ENCODE peak calls at places on chromosomes 2 and 18, in eight cellular contexts. X, K, H, L, T, G, I and F are unnamed samples.

GRCh38 chr18:76450912-76451421 is 44.1 kb downstream of the ZNF516 start:
- DNase-seq in X (peak), K (no peak), H (peak), L (peak), T (no peak), G (no peak), I (peak), F (no peak)

GRCh38 chr2:133878326-133878725 is 310.1 kb upstream of the NCKAP5 start:
- DNase-seq in X (no peak), K (no peak), H (no peak), L (no peak), T (no peak), G (no peak), I (no peak), F (no peak)

GRCh38 chr2:174681099-174681982 is 82.9 kb downstream of the CHRNA1 start:
- DNase-seq in X (no peak), K (no peak), H (no peak), L (peak), T (peak), G (peak), I (no peak), F (no peak)

GRCh38 chr2:56266761-56267411 is 83.1 kb downstream of the CCDC85A start:
- DNase-seq in X (no peak), K (no peak), H (no peak), L (no peak), T (no peak), G (no peak), I (no peak), F (no peak)

GRCh38 chr2:69163109-69163508 is 150.1 kb downstream of the ANTXR1 start:
- DNase-seq in X (peak), K (peak), H (no peak), L (peak), T (no peak), G (no peak), I (no peak), F (peak)

GRCh38 chr18:59249186-59249774 is 24.0 kb downstream of the RAX start:
- DNase-seq in X (peak), K (peak), H (no peak), L (peak), T (peak), G (no peak), I (peak), F (no peak)

GRCh38 chr2:69975853-69976462 is 14.5 kb upstream of the ASPRV1 start:
- DNase-seq in X (no peak), K (no peak), H (peak), L (no peak), T (no peak), G (peak), I (no peak), F (no peak)

GRCh38 chr2:18752022-18752493 is 162.7 kb upstream of the NT5C1B start:
- DNase-seq in X (no peak), K (peak), H (no peak), L (peak), T (no peak), G (no peak), I (no peak), F (no peak)

GRCh38 chr2:79040967-79041582 is 15.6 kb downstream of the REG3G start:
- DNase-seq in X (peak), K (no peak), H (no peak), L (no peak), T (peak), G (no peak), I (no peak), F (peak)

GRCh38 chr2:144583741-144584453 is 64.0 kb upstream of the ZEB2 start:
- DNase-seq in X (no peak), K (no peak), H (no peak), L (peak), T (no peak), G (no peak), I (no peak), F (no peak)

GRCh38 chr2:222208010-222208690 is 90.6 kb downstream of the PAX3 start:
- DNase-seq in X (no peak), K (no peak), H (no peak), L (no peak), T (no peak), G (no peak), I (no peak), F (no peak)

GRCh38 chr2:105494683-105495425 is 96.0 kb upstream of the FHL2 start:
- DNase-seq in X (no peak), K (no peak), H (no peak), L (peak), T (no peak), G (no peak), I (no peak), F (no peak)

GRCh38 chr2:162074937-162075688 is 1.1 kb upstream of the DPP4 start:
- DNase-seq in X (no peak), K (no peak), H (no peak), L (no peak), T (peak), G (no peak), I (no peak), F (no peak)

GRCh38 chr2:3493610-3493997 is 25.7 kb downstream of the ADI1 start:
- DNase-seq in X (peak), K (no peak), H (no peak), L (peak), T (no peak), G (peak), I (no peak), F (no peak)

GRCh38 chr18:2589345-2590060 is 18.1 kb downstream of the NDC80 start:
- DNase-seq in X (no peak), K (no peak), H (no peak), L (peak), T (no peak), G (no peak), I (no peak), F (no peak)

GRCh38 chr2:180999274-180999964 is 19.0 kb downstream of the UBE2E3 start:
- DNase-seq in X (no peak), K (no peak), H (no peak), L (peak), T (no peak), G (no peak), I (no peak), F (no peak)

GRCh38 chr2:148007219-148007900 is 13.2 kb downstream of the ORC4 start:
- DNase-seq in X (no peak), K (no peak), H (no peak), L (no peak), T (no peak), G (no peak), I (no peak), F (no peak)

GRCh38 chr2:12173271-12173942 is 427.0 kb downstream of the LPIN1 start:
- DNase-seq in X (no peak), K (no peak), H (no peak), L (peak), T (no peak), G (no peak), I (no peak), F (no peak)

GRCh38 chr2:124804014-124804940 is 779.2 kb downstream of the CNTNAP5 start:
- DNase-seq in X (no peak), K (no peak), H (no peak), L (peak), T (peak), G (no peak), I (no peak), F (peak)

GRCh38 chr2:219418155-219418569 is at the start of gene DES:
- DNase-seq in X (no peak), K (no peak), H (no peak), L (no peak), T (no peak), G (peak), I (no peak), F (no peak)

GRCh38 chr2:64327510-64328414 is 126.2 kb upstream of the LGALSL start:
- DNase-seq in X (peak), K (no peak), H (peak), L (no peak), T (peak), G (no peak), I (peak), F (peak)

GRCh38 chr2:41934323-41935003 is 113.4 kb upstream of the PKDCC start:
- DNase-seq in X (no peak), K (no peak), H (no peak), L (peak), T (no peak), G (no peak), I (no peak), F (no peak)

GRCh38 chr18:35463050-35463449 is 34.7 kb downstream of the INO80C start:
- DNase-seq in X (no peak), K (no peak), H (no peak), L (peak), T (no peak), G (no peak), I (no peak), F (no peak)

GRCh38 chr2:36556847-36557246 is 41.1 kb downstream of the FEZ2 start:
- DNase-seq in X (no peak), K (no peak), H (no peak), L (peak), T (no peak), G (no peak), I (no peak), F (no peak)

GRCh38 chr2:195741191-195741590 is 84.2 kb downstream of the SLC39A10 start:
- DNase-seq in X (no peak), K (no peak), H (no peak), L (no peak), T (no peak), G (no peak), I (no peak), F (no peak)

GRCh38 chr2:238859636-238860347 is 11.9 kb downstream of the TWIST2 start:
- DNase-seq in X (no peak), K (no peak), H (no peak), L (no peak), T (no peak), G (no peak), I (no peak), F (no peak)

GRCh38 chr2:45643095-45643494 is 8.4 kb upstream of the PRKCE start:
- DNase-seq in X (no peak), K (no peak), H (no peak), L (peak), T (no peak), G (no peak), I (no peak), F (no peak)

GRCh38 chr2:122218596-122218995 is 463.1 kb downstream of the TSN start:
- DNase-seq in X (no peak), K (no peak), H (no peak), L (no peak), T (no peak), G (no peak), I (no peak), F (no peak)

GRCh38 chr2:28055325-28055970 is 164.9 kb downstream of the BABAM2 start:
- DNase-seq in X (no peak), K (no peak), H (no peak), L (peak), T (no peak), G (no peak), I (no peak), F (no peak)

GRCh38 chr2:45612741-45613140 is 1.7 kb upstream of the SRBD1 start:
- DNase-seq in X (no peak), K (no peak), H (no peak), L (peak), T (no peak), G (no peak), I (no peak), F (no peak)

GRCh38 chr2:144128104-144128746 is 391.7 kb downstream of the ZEB2 start:
- DNase-seq in X (no peak), K (no peak), H (no peak), L (no peak), T (no peak), G (no peak), I (no peak), F (no peak)

GRCh38 chr18:1511619-1512311 is 607.1 kb downstream of the ADCYAP1 start:
- DNase-seq in X (no peak), K (no peak), H (no peak), L (peak), T (no peak), G (no peak), I (no peak), F (no peak)

GRCh38 chr2:144511945-144512344 is 8.0 kb downstream of the ZEB2 start:
- DNase-seq in X (no peak), K (no peak), H (no peak), L (peak), T (no peak), G (no peak), I (no peak), F (no peak)

GRCh38 chr2:47112665-47113435 is 42.3 kb downstream of the STPG4 start:
- DNase-seq in X (no peak), K (no peak), H (no peak), L (no peak), T (no peak), G (no peak), I (no peak), F (no peak)